ENCODE peak calls at places on chromosomes 1 and 21, in eight cellular contexts. One of them, this sample, is unnamed.
A peak's percentile ranks its signal among the peaks of the same experiment; 100 is the strongest.

GRCh38 chr1:54301494-54301893 is 101.5 kb downstream of the MRPL37 start:
- DNase-seq in neural progenitor cell: peak; percentile 52
- DNase-seq in fibroblast of lung: no peak
- DNase-seq in fibroblast of the aortic adventitia: no peak
- DNase-seq in HFF-Myc: no peak
- DNase-seq in endothelial cell: no peak
- DNase-seq in K562: no peak
- DNase-seq in mammary epithelial cell: no peak
- DNase-seq in this sample: no peak

GRCh38 chr21:21007606-21008005 is 9.4 kb downstream of the NCAM2 start:
- DNase-seq in neural progenitor cell: no peak
- DNase-seq in fibroblast of lung: peak; percentile 53
- DNase-seq in fibroblast of the aortic adventitia: peak; percentile 55
- DNase-seq in HFF-Myc: no peak
- DNase-seq in endothelial cell: no peak
- DNase-seq in K562: no peak
- DNase-seq in mammary epithelial cell: no peak
- DNase-seq in this sample: no peak

GRCh38 chr1:42963378-42964005 is 4.8 kb upstream of the SLC2A1 start:
- DNase-seq in neural progenitor cell: no peak
- DNase-seq in fibroblast of lung: peak; percentile 95
- DNase-seq in fibroblast of the aortic adventitia: peak; percentile 86
- DNase-seq in HFF-Myc: peak; percentile 91
- DNase-seq in endothelial cell: no peak
- DNase-seq in K562: peak; percentile 98
- DNase-seq in mammary epithelial cell: peak; percentile 68
- DNase-seq in this sample: no peak

GRCh38 chr1:186658999-186659398 is 21.2 kb downstream of the PTGS2 start:
- DNase-seq in neural progenitor cell: no peak
- DNase-seq in fibroblast of lung: no peak
- DNase-seq in fibroblast of the aortic adventitia: no peak
- DNase-seq in HFF-Myc: no peak
- DNase-seq in endothelial cell: no peak
- DNase-seq in K562: no peak
- DNase-seq in mammary epithelial cell: peak; percentile 83
- DNase-seq in this sample: no peak

GRCh38 chr1:166083887-166084286 is 82.9 kb downstream of the FAM78B start:
- DNase-seq in neural progenitor cell: no peak
- DNase-seq in fibroblast of lung: peak; percentile 27
- DNase-seq in fibroblast of the aortic adventitia: peak; percentile 23
- DNase-seq in HFF-Myc: no peak
- DNase-seq in endothelial cell: no peak
- DNase-seq in K562: no peak
- DNase-seq in mammary epithelial cell: no peak
- DNase-seq in this sample: no peak

GRCh38 chr21:33931799-33932390 is 16.3 kb upstream of the ATP5PO start:
- DNase-seq in neural progenitor cell: no peak
- DNase-seq in fibroblast of lung: no peak
- DNase-seq in fibroblast of the aortic adventitia: peak; percentile 50
- DNase-seq in HFF-Myc: no peak
- DNase-seq in endothelial cell: no peak
- DNase-seq in K562: peak; percentile 44
- DNase-seq in mammary epithelial cell: no peak
- DNase-seq in this sample: peak; percentile 38

GRCh38 chr1:246527402-246528088 is 20.5 kb upstream of the SMYD3 start:
- DNase-seq in neural progenitor cell: no peak
- DNase-seq in fibroblast of lung: no peak
- DNase-seq in fibroblast of the aortic adventitia: no peak
- DNase-seq in HFF-Myc: no peak
- DNase-seq in endothelial cell: no peak
- DNase-seq in K562: no peak
- DNase-seq in mammary epithelial cell: no peak
- DNase-seq in this sample: peak; percentile 22

GRCh38 chr1:110068646-110069301 is 1.7 kb downstream of the ALX3 start:
- DNase-seq in neural progenitor cell: peak; percentile 75
- DNase-seq in fibroblast of lung: no peak
- DNase-seq in fibroblast of the aortic adventitia: peak; percentile 13
- DNase-seq in HFF-Myc: no peak
- DNase-seq in endothelial cell: no peak
- DNase-seq in K562: no peak
- DNase-seq in mammary epithelial cell: no peak
- DNase-seq in this sample: peak; percentile 67

GRCh38 chr1:91129017-91129416 is 107.2 kb upstream of the ZNF644 start:
- DNase-seq in neural progenitor cell: no peak
- DNase-seq in fibroblast of lung: no peak
- DNase-seq in fibroblast of the aortic adventitia: no peak
- DNase-seq in HFF-Myc: no peak
- DNase-seq in endothelial cell: no peak
- DNase-seq in K562: no peak
- DNase-seq in mammary epithelial cell: no peak
- DNase-seq in this sample: no peak

GRCh38 chr21:35563885-35564451 is 496.4 kb downstream of the SETD4 start:
- DNase-seq in neural progenitor cell: no peak
- DNase-seq in fibroblast of lung: peak; percentile 98
- DNase-seq in fibroblast of the aortic adventitia: peak; percentile 99
- DNase-seq in HFF-Myc: peak; percentile 54
- DNase-seq in endothelial cell: no peak
- DNase-seq in K562: no peak
- DNase-seq in mammary epithelial cell: no peak
- DNase-seq in this sample: no peak

GRCh38 chr1:155973723-155974122 is 4.6 kb downstream of the ARHGEF2 start:
- DNase-seq in neural progenitor cell: no peak
- DNase-seq in fibroblast of lung: no peak
- DNase-seq in fibroblast of the aortic adventitia: no peak
- DNase-seq in HFF-Myc: no peak
- DNase-seq in endothelial cell: no peak
- DNase-seq in K562: no peak
- DNase-seq in mammary epithelial cell: no peak
- DNase-seq in this sample: no peak

GRCh38 chr1:87684786-87685185 is 356.1 kb downstream of the LMO4 start:
- DNase-seq in neural progenitor cell: no peak
- DNase-seq in fibroblast of lung: peak; percentile 79
- DNase-seq in fibroblast of the aortic adventitia: peak; percentile 62
- DNase-seq in HFF-Myc: no peak
- DNase-seq in endothelial cell: no peak
- DNase-seq in K562: no peak
- DNase-seq in mammary epithelial cell: no peak
- DNase-seq in this sample: no peak

GRCh38 chr1:111825217-111825616 is 69.5 kb downstream of the DDX20 start:
- DNase-seq in neural progenitor cell: no peak
- DNase-seq in fibroblast of lung: peak; percentile 3
- DNase-seq in fibroblast of the aortic adventitia: no peak
- DNase-seq in HFF-Myc: no peak
- DNase-seq in endothelial cell: no peak
- DNase-seq in K562: no peak
- DNase-seq in mammary epithelial cell: no peak
- DNase-seq in this sample: no peak

GRCh38 chr1:88877382-88877825 is 14.0 kb downstream of the GTF2B start:
- DNase-seq in neural progenitor cell: peak; percentile 41
- DNase-seq in fibroblast of lung: peak; percentile 29
- DNase-seq in fibroblast of the aortic adventitia: peak; percentile 61
- DNase-seq in HFF-Myc: no peak
- DNase-seq in endothelial cell: no peak
- DNase-seq in K562: peak; percentile 6
- DNase-seq in mammary epithelial cell: peak; percentile 53
- DNase-seq in this sample: no peak

GRCh38 chr1:27934818-27935549 is at the start of gene SMPDL3B:
- DNase-seq in neural progenitor cell: peak; percentile 76
- DNase-seq in fibroblast of lung: peak; percentile 19
- DNase-seq in fibroblast of the aortic adventitia: no peak
- DNase-seq in HFF-Myc: no peak
- DNase-seq in endothelial cell: peak; percentile 63
- DNase-seq in K562: no peak
- DNase-seq in mammary epithelial cell: peak; percentile 63
- DNase-seq in this sample: no peak

GRCh38 chr1:101253976-101254660 is 17.3 kb downstream of the S1PR1 start:
- DNase-seq in neural progenitor cell: peak; percentile 17
- DNase-seq in fibroblast of lung: peak; percentile 87
- DNase-seq in fibroblast of the aortic adventitia: peak; percentile 83
- DNase-seq in HFF-Myc: no peak
- DNase-seq in endothelial cell: no peak
- DNase-seq in K562: no peak
- DNase-seq in mammary epithelial cell: peak; percentile 55
- DNase-seq in this sample: no peak

GRCh38 chr1:179016694-179017382 is 8.9 kb upstream of the FAM20B start:
- DNase-seq in neural progenitor cell: no peak
- DNase-seq in fibroblast of lung: peak; percentile 93
- DNase-seq in fibroblast of the aortic adventitia: peak; percentile 94
- DNase-seq in HFF-Myc: peak; percentile 87
- DNase-seq in endothelial cell: no peak
- DNase-seq in K562: peak; percentile 93
- DNase-seq in mammary epithelial cell: peak; percentile 95
- DNase-seq in this sample: no peak

GRCh38 chr1:66207484-66207883 is 326.5 kb upstream of the SGIP1 start:
- DNase-seq in neural progenitor cell: no peak
- DNase-seq in fibroblast of lung: peak; percentile 81
- DNase-seq in fibroblast of the aortic adventitia: peak; percentile 57
- DNase-seq in HFF-Myc: no peak
- DNase-seq in endothelial cell: no peak
- DNase-seq in K562: no peak
- DNase-seq in mammary epithelial cell: no peak
- DNase-seq in this sample: no peak

GRCh38 chr1:180609643-180610555 is 21.9 kb upstream of the XPR1 start:
- DNase-seq in neural progenitor cell: no peak
- DNase-seq in fibroblast of lung: no peak
- DNase-seq in fibroblast of the aortic adventitia: peak; percentile 54
- DNase-seq in HFF-Myc: no peak
- DNase-seq in endothelial cell: no peak
- DNase-seq in K562: peak; percentile 86
- DNase-seq in mammary epithelial cell: no peak
- DNase-seq in this sample: no peak

GRCh38 chr1:93616996-93617669 is 64.5 kb downstream of the BCAR3 start:
- DNase-seq in neural progenitor cell: no peak
- DNase-seq in fibroblast of lung: peak; percentile 44
- DNase-seq in fibroblast of the aortic adventitia: peak; percentile 57
- DNase-seq in HFF-Myc: no peak
- DNase-seq in endothelial cell: no peak
- DNase-seq in K562: no peak
- DNase-seq in mammary epithelial cell: no peak
- DNase-seq in this sample: no peak

GRCh38 chr1:49333946-49334345 is 557.3 kb upstream of the BEND5 start:
- DNase-seq in neural progenitor cell: no peak
- DNase-seq in fibroblast of lung: peak; percentile 14
- DNase-seq in fibroblast of the aortic adventitia: no peak
- DNase-seq in HFF-Myc: no peak
- DNase-seq in endothelial cell: no peak
- DNase-seq in K562: no peak
- DNase-seq in mammary epithelial cell: peak; percentile 17
- DNase-seq in this sample: no peak

GRCh38 chr1:37817481-37817880 is 9.5 kb upstream of the YRDC start:
- DNase-seq in neural progenitor cell: peak; percentile 52
- DNase-seq in fibroblast of lung: no peak
- DNase-seq in fibroblast of the aortic adventitia: no peak
- DNase-seq in HFF-Myc: no peak
- DNase-seq in endothelial cell: no peak
- DNase-seq in K562: peak; percentile 15
- DNase-seq in mammary epithelial cell: no peak
- DNase-seq in this sample: no peak
- TF ChIP-seq CTCF in neural progenitor cell: peak; percentile 24
- TF ChIP-seq CTCF in fibroblast of lung: no peak
- TF ChIP-seq CTCF in fibroblast of the aortic adventitia: no peak
- TF ChIP-seq CTCF in HFF-Myc: no peak
- TF ChIP-seq CTCF in endothelial cell: no peak
- TF ChIP-seq CTCF in K562: no peak
- TF ChIP-seq CTCF in mammary epithelial cell: no peak
- TF ChIP-seq CTCF in this sample: no peak

DNA sequence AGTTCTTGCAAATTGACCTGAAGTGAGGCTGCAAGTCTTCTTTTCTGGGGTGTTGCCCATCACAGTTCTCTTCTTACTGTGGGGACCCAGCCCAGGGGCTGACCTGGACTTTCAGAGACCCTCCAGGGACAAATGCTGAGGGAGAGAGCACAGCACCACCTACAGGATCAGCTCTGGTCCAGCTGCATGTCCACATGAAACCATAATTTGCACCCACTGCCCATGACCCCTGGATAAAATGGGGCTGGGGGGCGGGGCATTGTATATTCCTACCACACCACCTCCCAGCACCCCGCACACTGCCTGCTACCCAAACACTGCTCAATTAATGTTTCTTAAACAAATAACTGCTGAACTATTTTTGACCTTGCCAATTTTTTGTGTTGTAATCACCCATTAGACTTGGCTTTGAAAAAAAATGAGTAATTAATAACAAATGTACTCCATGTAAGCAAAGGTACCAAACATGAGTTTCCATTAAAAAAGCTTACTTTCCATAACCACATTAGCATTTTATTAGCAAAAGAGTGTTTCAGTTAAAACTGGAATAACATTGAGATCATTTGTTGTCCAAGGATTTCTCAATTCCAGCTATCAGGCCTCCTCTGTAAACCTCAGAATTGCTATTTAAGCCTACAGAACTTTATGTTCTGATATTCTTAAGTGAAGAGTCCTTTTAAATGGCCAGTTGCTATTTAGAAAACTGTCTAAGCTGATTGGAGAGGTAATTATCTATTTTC is 168.0 kb upstream of the RAB4A start:
- DNase-seq in neural progenitor cell: peak; percentile 50
- DNase-seq in fibroblast of lung: no peak
- DNase-seq in fibroblast of the aortic adventitia: peak; percentile 4
- DNase-seq in HFF-Myc: no peak
- DNase-seq in endothelial cell: no peak
- DNase-seq in K562: no peak
- DNase-seq in mammary epithelial cell: no peak
- DNase-seq in this sample: no peak
- TF ChIP-seq CTCF in neural progenitor cell: peak; percentile 57
- TF ChIP-seq CTCF in fibroblast of lung: peak; percentile 11
- TF ChIP-seq CTCF in fibroblast of the aortic adventitia: no peak
- TF ChIP-seq CTCF in HFF-Myc: peak; percentile 38
- TF ChIP-seq CTCF in endothelial cell: no peak
- TF ChIP-seq CTCF in K562: no peak
- TF ChIP-seq CTCF in mammary epithelial cell: peak; percentile 13
- TF ChIP-seq CTCF in this sample: no peak

GRCh38 chr1:209883341-209883971 is 54.6 kb upstream of the SYT14 start:
- DNase-seq in neural progenitor cell: peak; percentile 14
- DNase-seq in fibroblast of lung: peak; percentile 95
- DNase-seq in fibroblast of the aortic adventitia: peak; percentile 88
- DNase-seq in HFF-Myc: no peak
- DNase-seq in endothelial cell: no peak
- DNase-seq in K562: no peak
- DNase-seq in mammary epithelial cell: peak; percentile 66
- DNase-seq in this sample: no peak
- TF ChIP-seq CTCF in neural progenitor cell: no peak
- TF ChIP-seq CTCF in fibroblast of lung: peak; percentile 7
- TF ChIP-seq CTCF in fibroblast of the aortic adventitia: peak; percentile 39
- TF ChIP-seq CTCF in HFF-Myc: no peak
- TF ChIP-seq CTCF in endothelial cell: no peak
- TF ChIP-seq CTCF in K562: no peak
- TF ChIP-seq CTCF in mammary epithelial cell: no peak
- TF ChIP-seq CTCF in this sample: no peak

DNA sequence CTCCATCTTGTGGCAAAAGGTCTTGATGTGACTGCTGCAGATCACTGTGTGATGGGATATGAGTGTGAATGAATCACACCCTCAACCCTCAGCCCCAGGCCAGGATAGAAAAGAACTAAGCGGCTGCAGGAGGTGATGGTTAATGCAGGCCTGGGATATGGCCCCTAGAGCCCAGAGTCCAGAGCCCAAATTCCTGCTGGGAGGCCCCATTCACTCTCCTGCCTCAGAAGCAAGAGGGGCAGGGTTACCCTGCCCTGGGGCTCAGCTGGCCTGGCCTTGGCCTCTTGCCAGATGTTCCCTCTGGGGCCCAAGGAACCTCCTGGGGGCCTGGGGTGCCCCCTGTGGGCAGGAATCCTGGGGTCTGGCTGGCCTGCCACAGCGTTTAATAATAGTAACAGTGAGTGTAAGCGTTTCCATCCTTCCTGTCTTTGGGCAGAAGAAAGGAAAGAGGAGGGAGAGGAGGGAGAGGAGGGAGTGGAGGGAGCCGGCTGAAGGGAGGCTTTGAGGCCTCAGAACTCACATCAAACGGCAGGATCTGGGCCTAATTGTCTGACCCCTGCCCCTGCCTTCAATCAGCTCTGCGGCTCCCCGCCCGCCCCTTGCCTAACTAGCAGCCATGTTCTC is 26.2 kb downstream of the DMAP1 start:
- DNase-seq in neural progenitor cell: peak; percentile 74
- DNase-seq in fibroblast of lung: peak; percentile 29
- DNase-seq in fibroblast of the aortic adventitia: peak; percentile 20
- DNase-seq in HFF-Myc: no peak
- DNase-seq in endothelial cell: peak; percentile 44
- DNase-seq in K562: peak; percentile 37
- DNase-seq in mammary epithelial cell: peak; percentile 16
- DNase-seq in this sample: no peak
- TF ChIP-seq CTCF in neural progenitor cell: peak; percentile 31
- TF ChIP-seq CTCF in fibroblast of lung: no peak
- TF ChIP-seq CTCF in fibroblast of the aortic adventitia: peak; percentile 21
- TF ChIP-seq CTCF in HFF-Myc: peak; percentile 42
- TF ChIP-seq CTCF in endothelial cell: no peak
- TF ChIP-seq CTCF in K562: peak; percentile 4
- TF ChIP-seq CTCF in mammary epithelial cell: no peak
- TF ChIP-seq CTCF in this sample: no peak

This sample was measured in GM20000.